ENCODE peak calls at places on chromosomes 5 and 9, in nine cellular contexts. One of them, this sample, is unnamed.

GRCh38 chr5:164188733-164189148 is 683.3 kb downstream of the MAT2B start:
- DNase-seq in CD8-positive, alpha-beta T cell: no peak
- DNase-seq in sigmoid colon: no peak
- DNase-seq in right atrium auricular region: no peak
- DNase-seq in fibroblast of lung: peak; percentile 69
- DNase-seq in transverse colon: no peak
- DNase-seq in colonic mucosa: no peak
- DNase-seq in gastrocnemius medialis: no peak
- DNase-seq in pancreas: no peak
- DNase-seq in this sample: no peak

GRCh38 chr5:39547548-39548154 is 122.9 kb upstream of the DAB2 start:
- DNase-seq in CD8-positive, alpha-beta T cell: no peak
- DNase-seq in sigmoid colon: no peak
- DNase-seq in right atrium auricular region: no peak
- DNase-seq in fibroblast of lung: peak; percentile 63
- DNase-seq in transverse colon: peak; percentile 27
- DNase-seq in colonic mucosa: peak; percentile 71
- DNase-seq in gastrocnemius medialis: no peak
- DNase-seq in pancreas: peak; percentile 18
- DNase-seq in this sample: peak; percentile 44

GRCh38 chr5:52132053-52132452 is 655.7 kb upstream of the ITGA1 start:
- DNase-seq in CD8-positive, alpha-beta T cell: no peak
- DNase-seq in sigmoid colon: no peak
- DNase-seq in right atrium auricular region: no peak
- DNase-seq in fibroblast of lung: no peak
- DNase-seq in transverse colon: no peak
- DNase-seq in colonic mucosa: no peak
- DNase-seq in gastrocnemius medialis: no peak
- DNase-seq in pancreas: no peak
- DNase-seq in this sample: no peak

GRCh38 chr5:127961006-127961763 is 122.4 kb upstream of the SLC12A2 start:
- DNase-seq in CD8-positive, alpha-beta T cell: no peak
- DNase-seq in sigmoid colon: no peak
- DNase-seq in right atrium auricular region: no peak
- DNase-seq in fibroblast of lung: no peak
- DNase-seq in transverse colon: no peak
- DNase-seq in colonic mucosa: no peak
- DNase-seq in gastrocnemius medialis: no peak
- DNase-seq in pancreas: no peak
- DNase-seq in this sample: no peak

GRCh38 chr5:1208743-1209551 is 7.6 kb downstream of the SLC6A19 start:
- DNase-seq in CD8-positive, alpha-beta T cell: no peak
- DNase-seq in sigmoid colon: no peak
- DNase-seq in right atrium auricular region: no peak
- DNase-seq in fibroblast of lung: peak; percentile 2
- DNase-seq in transverse colon: peak; percentile 26
- DNase-seq in colonic mucosa: peak; percentile 54
- DNase-seq in gastrocnemius medialis: no peak
- DNase-seq in pancreas: no peak
- DNase-seq in this sample: no peak

GRCh38 chr9:38022995-38023394 is 46.0 kb downstream of the SHB start:
- DNase-seq in CD8-positive, alpha-beta T cell: no peak
- DNase-seq in sigmoid colon: no peak
- DNase-seq in right atrium auricular region: no peak
- DNase-seq in fibroblast of lung: no peak
- DNase-seq in transverse colon: no peak
- DNase-seq in colonic mucosa: no peak
- DNase-seq in gastrocnemius medialis: no peak
- DNase-seq in pancreas: peak; percentile 78
- DNase-seq in this sample: no peak

GRCh38 chr5:102850503-102850902 is 95.4 kb downstream of the PAM start:
- DNase-seq in CD8-positive, alpha-beta T cell: no peak
- DNase-seq in sigmoid colon: no peak
- DNase-seq in right atrium auricular region: no peak
- DNase-seq in fibroblast of lung: no peak
- DNase-seq in transverse colon: no peak
- DNase-seq in colonic mucosa: no peak
- DNase-seq in gastrocnemius medialis: no peak
- DNase-seq in pancreas: no peak
- DNase-seq in this sample: no peak

GRCh38 chr9:94808926-94809700 is 82.6 kb downstream of the AOPEP start:
- DNase-seq in CD8-positive, alpha-beta T cell: no peak
- DNase-seq in sigmoid colon: no peak
- DNase-seq in right atrium auricular region: no peak
- DNase-seq in fibroblast of lung: peak; percentile 89
- DNase-seq in transverse colon: no peak
- DNase-seq in colonic mucosa: no peak
- DNase-seq in gastrocnemius medialis: no peak
- DNase-seq in pancreas: no peak
- DNase-seq in this sample: no peak

GRCh38 chr9:13651969-13652663 is 372.6 kb upstream of the MPDZ start:
- DNase-seq in CD8-positive, alpha-beta T cell: no peak
- DNase-seq in sigmoid colon: no peak
- DNase-seq in right atrium auricular region: no peak
- DNase-seq in fibroblast of lung: no peak
- DNase-seq in transverse colon: no peak
- DNase-seq in colonic mucosa: no peak
- DNase-seq in gastrocnemius medialis: no peak
- DNase-seq in pancreas: no peak
- DNase-seq in this sample: no peak

GRCh38 chr5:56637321-56637920 is 177.9 kb upstream of the MAP3K1 start:
- DNase-seq in CD8-positive, alpha-beta T cell: no peak
- DNase-seq in sigmoid colon: no peak
- DNase-seq in right atrium auricular region: no peak
- DNase-seq in fibroblast of lung: peak; percentile 75
- DNase-seq in transverse colon: no peak
- DNase-seq in colonic mucosa: no peak
- DNase-seq in gastrocnemius medialis: no peak
- DNase-seq in pancreas: no peak
- DNase-seq in this sample: no peak

GRCh38 chr9:84694248-84694647 is 24.7 kb downstream of the NTRK2 start:
- DNase-seq in CD8-positive, alpha-beta T cell: no peak
- DNase-seq in sigmoid colon: no peak
- DNase-seq in right atrium auricular region: no peak
- DNase-seq in fibroblast of lung: no peak
- DNase-seq in transverse colon: no peak
- DNase-seq in colonic mucosa: no peak
- DNase-seq in gastrocnemius medialis: no peak
- DNase-seq in pancreas: no peak
- DNase-seq in this sample: no peak

GRCh38 chr5:167587768-167588167 is 703.7 kb upstream of the WWC1 start:
- DNase-seq in CD8-positive, alpha-beta T cell: no peak
- DNase-seq in sigmoid colon: no peak
- DNase-seq in right atrium auricular region: no peak
- DNase-seq in fibroblast of lung: peak; percentile 47
- DNase-seq in transverse colon: no peak
- DNase-seq in colonic mucosa: no peak
- DNase-seq in gastrocnemius medialis: no peak
- DNase-seq in pancreas: no peak
- DNase-seq in this sample: no peak

GRCh38 chr5:88813805-88814584 is 69.0 kb downstream of the MEF2C start:
- DNase-seq in CD8-positive, alpha-beta T cell: no peak
- DNase-seq in sigmoid colon: no peak
- DNase-seq in right atrium auricular region: no peak
- DNase-seq in fibroblast of lung: no peak
- DNase-seq in transverse colon: no peak
- DNase-seq in colonic mucosa: no peak
- DNase-seq in gastrocnemius medialis: no peak
- DNase-seq in pancreas: no peak
- DNase-seq in this sample: no peak

GRCh38 chr5:9505215-9505614 is 40.7 kb downstream of the SEMA5A start:
- DNase-seq in CD8-positive, alpha-beta T cell: no peak
- DNase-seq in sigmoid colon: no peak
- DNase-seq in right atrium auricular region: no peak
- DNase-seq in fibroblast of lung: peak; percentile 39
- DNase-seq in transverse colon: no peak
- DNase-seq in colonic mucosa: no peak
- DNase-seq in gastrocnemius medialis: no peak
- DNase-seq in pancreas: no peak
- DNase-seq in this sample: no peak
- H3K4me1 ChIP-seq in CD8-positive, alpha-beta T cell: no peaks in the 10 kb centered on the region
- H3K4me1 ChIP-seq in sigmoid colon: peaks cover 15% of the 10 kb centered on the region
- H3K4me1 ChIP-seq in right atrium auricular region: no peaks in the 10 kb centered on the region
- H3K4me1 ChIP-seq in fibroblast of lung: peaks cover 6% of the 10 kb centered on the region
- H3K4me1 ChIP-seq in transverse colon: no peaks in the 10 kb centered on the region
- H3K4me1 ChIP-seq in colonic mucosa: no peaks in the 10 kb centered on the region
- H3K4me1 ChIP-seq in gastrocnemius medialis: no peaks in the 10 kb centered on the region
- H3K4me1 ChIP-seq in pancreas: no peaks in the 10 kb centered on the region
- H3K4me1 ChIP-seq in this sample: no peaks in the 10 kb centered on the region

DNA sequence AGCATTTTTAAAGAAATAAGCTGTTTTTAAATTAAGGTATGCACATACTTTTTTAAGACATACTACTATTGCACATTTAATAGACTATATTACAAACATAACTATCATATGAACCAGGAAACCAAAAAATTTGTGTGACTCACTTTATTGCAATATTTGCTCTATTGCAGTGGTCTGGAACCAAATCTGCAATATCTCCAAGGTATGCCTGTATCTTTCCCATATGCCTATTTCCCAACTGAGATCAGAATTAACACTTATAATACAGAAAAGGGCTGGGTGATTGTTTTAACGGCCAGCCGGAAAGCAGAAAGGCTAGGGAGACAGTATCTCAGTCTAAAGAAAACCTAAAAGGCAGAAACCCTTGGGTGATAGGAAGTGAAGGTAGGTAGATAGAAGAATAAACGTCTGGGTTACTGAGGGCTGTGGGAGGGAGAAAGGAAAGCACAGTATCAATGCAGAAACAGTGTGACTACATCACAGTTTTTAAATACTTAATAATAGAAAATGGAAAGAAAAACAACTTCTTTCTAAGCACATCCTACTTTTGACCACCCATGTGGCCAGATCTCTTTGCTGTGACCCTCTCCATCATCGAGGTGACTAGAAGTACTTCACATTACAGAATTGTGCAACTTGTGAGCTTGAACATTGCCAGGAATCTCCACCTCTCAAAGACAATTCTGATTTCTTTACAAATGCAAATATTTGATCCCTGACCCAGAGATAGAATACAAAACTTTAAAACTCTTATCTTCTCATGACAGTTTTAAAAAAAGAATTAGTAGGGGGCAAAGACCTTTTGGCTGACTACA is 126.4 kb downstream of the LPAR1 start:
- DNase-seq in CD8-positive, alpha-beta T cell: no peak
- DNase-seq in sigmoid colon: no peak
- DNase-seq in right atrium auricular region: no peak
- DNase-seq in fibroblast of lung: peak; percentile 59
- DNase-seq in transverse colon: no peak
- DNase-seq in colonic mucosa: no peak
- DNase-seq in gastrocnemius medialis: no peak
- DNase-seq in pancreas: no peak
- DNase-seq in this sample: no peak
- H3K27me3 ChIP-seq in CD8-positive, alpha-beta T cell: no peaks in the 10 kb centered on the region
- H3K27me3 ChIP-seq in sigmoid colon: no peaks in the 10 kb centered on the region
- H3K27me3 ChIP-seq in right atrium auricular region: no peaks in the 10 kb centered on the region
- H3K27me3 ChIP-seq in fibroblast of lung: no peaks in the 10 kb centered on the region
- H3K27me3 ChIP-seq in transverse colon: no peaks in the 10 kb centered on the region
- H3K27me3 ChIP-seq in colonic mucosa: no peaks in the 10 kb centered on the region
- H3K27me3 ChIP-seq in gastrocnemius medialis: no peaks in the 10 kb centered on the region
- H3K27me3 ChIP-seq in pancreas: no peaks in the 10 kb centered on the region
- H3K27me3 ChIP-seq in this sample: no peaks in the 10 kb centered on the region

DNA sequence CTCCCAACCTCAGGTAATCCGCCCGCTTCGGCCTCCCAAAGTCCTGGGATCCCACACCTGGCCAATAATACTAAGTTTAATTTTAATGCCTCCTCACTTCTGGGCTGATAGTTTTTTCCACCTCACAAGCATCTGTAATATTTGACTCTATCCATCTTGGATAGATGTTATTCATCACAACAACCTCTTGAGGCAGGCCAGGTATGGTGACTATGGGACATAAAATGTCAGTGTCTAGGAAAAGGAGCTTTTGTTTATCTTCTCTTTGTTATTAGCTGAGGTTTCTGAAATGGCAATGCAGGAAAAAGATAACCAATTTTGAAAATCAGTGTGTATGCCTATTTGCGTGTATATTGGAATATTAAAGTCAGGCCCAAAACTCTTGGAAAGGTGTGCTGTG is 1.2 kb upstream of the CCDC69 start:
- DNase-seq in CD8-positive, alpha-beta T cell: no peak
- DNase-seq in sigmoid colon: no peak
- DNase-seq in right atrium auricular region: no peak
- DNase-seq in fibroblast of lung: no peak
- DNase-seq in transverse colon: no peak
- DNase-seq in colonic mucosa: no peak
- DNase-seq in gastrocnemius medialis: no peak
- DNase-seq in pancreas: no peak
- DNase-seq in this sample: no peak
- TF ChIP-seq CTCF in CD8-positive, alpha-beta T cell: peak; percentile 49
- TF ChIP-seq CTCF in sigmoid colon: no peak
- TF ChIP-seq CTCF in right atrium auricular region: no peak
- TF ChIP-seq CTCF in fibroblast of lung: no peak
- TF ChIP-seq CTCF in transverse colon: no peak
- TF ChIP-seq CTCF in colonic mucosa: no peak
- TF ChIP-seq CTCF in gastrocnemius medialis: no peak
- TF ChIP-seq CTCF in pancreas: no peak
- TF ChIP-seq CTCF in this sample: no peak

GRCh38 chr5:173786296-173787187 is 101.6 kb upstream of the CPEB4 start:
- DNase-seq in CD8-positive, alpha-beta T cell: no peak
- DNase-seq in sigmoid colon: no peak
- DNase-seq in right atrium auricular region: no peak
- DNase-seq in fibroblast of lung: no peak
- DNase-seq in transverse colon: no peak
- DNase-seq in colonic mucosa: no peak
- DNase-seq in gastrocnemius medialis: no peak
- DNase-seq in pancreas: no peak
- DNase-seq in this sample: no peak

GRCh38 chr5:173785421-173785820 is 102.7 kb upstream of the CPEB4 start:
- DNase-seq in CD8-positive, alpha-beta T cell: no peak
- DNase-seq in sigmoid colon: no peak
- DNase-seq in right atrium auricular region: no peak
- DNase-seq in fibroblast of lung: no peak
- DNase-seq in transverse colon: no peak
- DNase-seq in colonic mucosa: no peak
- DNase-seq in gastrocnemius medialis: no peak
- DNase-seq in pancreas: no peak
- DNase-seq in this sample: no peak

GRCh38 chr5:173789031-173789920 is 98.9 kb upstream of the CPEB4 start:
- DNase-seq in CD8-positive, alpha-beta T cell: no peak
- DNase-seq in sigmoid colon: peak; percentile 41
- DNase-seq in right atrium auricular region: no peak
- DNase-seq in fibroblast of lung: peak; percentile 92
- DNase-seq in transverse colon: no peak
- DNase-seq in colonic mucosa: no peak
- DNase-seq in gastrocnemius medialis: peak; percentile 54
- DNase-seq in pancreas: no peak
- DNase-seq in this sample: peak; percentile 46

GRCh38 chr5:173782671-173783101 is 105.5 kb upstream of the CPEB4 start:
- DNase-seq in CD8-positive, alpha-beta T cell: no peak
- DNase-seq in sigmoid colon: no peak
- DNase-seq in right atrium auricular region: no peak
- DNase-seq in fibroblast of lung: no peak
- DNase-seq in transverse colon: no peak
- DNase-seq in colonic mucosa: no peak
- DNase-seq in gastrocnemius medialis: no peak
- DNase-seq in pancreas: no peak
- DNase-seq in this sample: no peak

DNA sequence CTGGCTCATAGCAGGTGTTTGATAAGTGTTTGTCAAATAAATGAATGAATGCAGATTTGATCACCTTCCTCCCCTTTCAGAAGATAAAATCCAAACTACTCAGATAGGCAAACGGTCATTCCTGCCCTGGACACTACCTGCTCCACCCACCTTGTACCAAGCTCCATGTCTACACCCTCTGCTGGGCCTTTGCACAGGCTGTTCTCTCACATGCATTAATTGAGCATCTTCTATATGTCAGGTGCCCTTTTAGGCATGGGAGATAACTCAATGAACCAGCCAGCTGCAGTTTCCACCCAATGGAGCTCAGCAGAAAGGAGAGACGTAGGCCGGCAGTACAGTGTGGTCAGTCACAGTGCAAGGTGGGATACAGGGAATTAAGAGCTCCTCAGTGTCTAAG is 102.3 kb upstream of the CPEB4 start:
- DNase-seq in CD8-positive, alpha-beta T cell: no peak
- DNase-seq in sigmoid colon: no peak
- DNase-seq in right atrium auricular region: no peak
- DNase-seq in fibroblast of lung: no peak
- DNase-seq in transverse colon: no peak
- DNase-seq in colonic mucosa: no peak
- DNase-seq in gastrocnemius medialis: no peak
- DNase-seq in pancreas: no peak
- DNase-seq in this sample: no peak
- H3K4me1 ChIP-seq in CD8-positive, alpha-beta T cell: peaks cover 6% of the 10 kb centered on the region
- H3K4me1 ChIP-seq in sigmoid colon: peaks cover 17% of the 10 kb centered on the region
- H3K4me1 ChIP-seq in right atrium auricular region: no peaks in the 10 kb centered on the region
- H3K4me1 ChIP-seq in fibroblast of lung: peaks cover 4% of the 10 kb centered on the region
- H3K4me1 ChIP-seq in transverse colon: peaks cover 7% of the 10 kb centered on the region
- H3K4me1 ChIP-seq in colonic mucosa: no peaks in the 10 kb centered on the region
- H3K4me1 ChIP-seq in gastrocnemius medialis: peaks cover 26% of the 10 kb centered on the region
- H3K4me1 ChIP-seq in pancreas: peaks cover 4% of the 10 kb centered on the region
- H3K4me1 ChIP-seq in this sample: peaks cover 15% of the 10 kb centered on the region

This sample was measured in foreskin keratinocyte.